ENCODE peak calls at places on chromosomes 4 and X, in eight cellular contexts. U is AG04450, H is dorsolateral prefrontal cortex, K is tibial nerve, V is upper lobe of right lung, R is stomach, T is prostate gland, Q is heart left ventricle. N is an unnamed sample. For H3K27me3, the result is how much of the 10 kb centered on the place peaks cover.

GRCh38 chr4:48756689-48757220 is 23.3 kb downstream of the FRYL start:
- DNase-seq in U (no peak), H (no peak), K (no peak), V (no peak), R (no peak), T (no peak), Q (no peak), N (no peak)

GRCh38 chrX:11532291-11533075 is 133.2 kb downstream of the ARHGAP6 start:
- DNase-seq in U (no peak), H (no peak), K (no peak), V (no peak), R (no peak), T (no peak), Q (no peak), N (no peak)

GRCh38 chr4:184427687-184428086 is 46.7 kb downstream of the IRF2 start:
- DNase-seq in U (no peak), H (no peak), K (no peak), V (no peak), R (no peak), T (no peak), Q (no peak), N (no peak)

GRCh38 chr4:113436360-113436759 is 325.2 kb downstream of the CAMK2D start:
- DNase-seq in U (no peak), H (no peak), K (no peak), V (no peak), R (no peak), T (no peak), Q (peak), N (no peak)

GRCh38 chrX:24662344-24662743 is 15.2 kb upstream of the PCYT1B start:
- DNase-seq in U (no peak), H (no peak), K (no peak), V (no peak), R (no peak), T (no peak), Q (no peak), N (no peak)

GRCh38 chr4:47434931-47435330 is 28.6 kb downstream of the COMMD8 start:
- DNase-seq in U (no peak), H (no peak), K (no peak), V (no peak), R (no peak), T (no peak), Q (no peak), N (no peak)

GRCh38 chr4:142883433-142883832 is 37.3 kb upstream of the INPP4B start:
- DNase-seq in U (no peak), H (no peak), K (no peak), V (no peak), R (no peak), T (no peak), Q (no peak), N (no peak)

GRCh38 chr4:128570380-128570779 is 239.1 kb upstream of the JADE1 start:
- DNase-seq in U (no peak), H (no peak), K (peak), V (no peak), R (no peak), T (no peak), Q (no peak), N (no peak)

GRCh38 chr4:85114526-85114925 is 148.0 kb upstream of the WDFY3 start:
- DNase-seq in U (no peak), H (no peak), K (no peak), V (no peak), R (no peak), T (no peak), Q (no peak), N (no peak)

GRCh38 chr4:22897520-22898108 is 204.9 kb downstream of the GBA3 start:
- DNase-seq in U (no peak), H (no peak), K (no peak), V (no peak), R (peak), T (no peak), Q (no peak), N (no peak)

GRCh38 chr4:176193126-176193525 is 2.3 kb downstream of the SPATA4 start:
- DNase-seq in U (no peak), H (no peak), K (no peak), V (no peak), R (no peak), T (no peak), Q (no peak), N (no peak)

GRCh38 chr4:187171731-187172339 is 448.2 kb upstream of the FAT1 start:
- DNase-seq in U (peak), H (no peak), K (no peak), V (no peak), R (no peak), T (no peak), Q (no peak), N (no peak)

GRCh38 chrX:19625612-19626011 is 110.3 kb upstream of the MAP3K15 start:
- DNase-seq in U (no peak), H (no peak), K (no peak), V (no peak), R (no peak), T (no peak), Q (no peak), N (no peak)

DNA sequence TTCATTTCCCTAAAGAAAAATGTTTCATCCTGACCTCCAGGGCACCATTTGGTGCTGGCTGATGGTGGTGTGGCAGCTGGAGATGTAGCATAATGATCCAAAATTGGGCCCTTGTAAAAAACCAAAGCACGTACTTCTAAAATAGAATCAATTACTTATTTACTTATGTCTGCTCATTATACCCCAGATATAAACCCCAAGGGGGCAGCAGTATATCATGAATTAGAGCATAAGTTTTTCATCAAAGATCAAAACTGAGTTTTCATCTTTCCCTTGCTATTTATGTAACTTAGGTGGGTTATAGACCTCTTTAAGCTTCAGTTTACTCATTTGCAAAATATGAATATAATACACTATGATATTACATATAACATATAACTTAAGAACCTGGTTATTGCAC is 241.1 kb downstream of the TACR3 start:
- DNase-seq in U (no peak), H (no peak), K (no peak), V (no peak), R (no peak), T (no peak), Q (no peak), N (no peak)
- TF ChIP-seq CTCF in U (no peak), H (no peak), K (no peak), V (no peak), R (no peak), T (no peak), Q (no peak), N (peak)

GRCh38 chr4:146317783-146318182 is 103.4 kb downstream of the REELD1 start:
- DNase-seq in U (no peak), H (no peak), K (no peak), V (no peak), R (no peak), T (no peak), Q (no peak), N (no peak)

GRCh38 chr4:146315184-146315583 is 100.8 kb downstream of the REELD1 start:
- DNase-seq in U (no peak), H (no peak), K (no peak), V (no peak), R (no peak), T (no peak), Q (no peak), N (no peak)

GRCh38 chr4:146318894-146319293 is 104.6 kb downstream of the REELD1 start:
- DNase-seq in U (no peak), H (no peak), K (no peak), V (no peak), R (no peak), T (no peak), Q (no peak), N (no peak)
- H3K4me3 ChIP-seq in U (no peak), H (no peak), K (no peak), V (no peak), R (no peak), T (no peak), Q (no peak), N (no peak)

GRCh38 chr4:824461-825062 is 1.4 kb downstream of the CPLX1 start:
- DNase-seq in U (no peak), H (no peak), K (no peak), V (peak), R (no peak), T (no peak), Q (no peak), N (no peak)
- H3K27me3 ChIP-seq in U (half or more), H (under half), K (half or more), V (half or more), R (half or more), T (under half), Q (under half), N (under half)

GRCh38 chr4:106497271-106497670 is 128.7 kb upstream of the GIMD1 start:
- DNase-seq in U (no peak), H (no peak), K (no peak), V (no peak), R (no peak), T (no peak), Q (no peak), N (no peak)

GRCh38 chr4:106507440-106507839 is 138.9 kb upstream of the GIMD1 start:
- DNase-seq in U (no peak), H (no peak), K (no peak), V (no peak), R (no peak), T (no peak), Q (no peak), N (no peak)

GRCh38 chr4:106502106-106502699 is 133.6 kb upstream of the GIMD1 start:
- DNase-seq in U (peak), H (no peak), K (peak), V (peak), R (peak), T (peak), Q (peak), N (no peak)
- TF ChIP-seq CTCF in U (peak), H (peak), K (peak), V (peak), R (no peak), T (peak), Q (peak), N (peak)

GRCh38 chr4:945274-946102 is 13.2 kb downstream of the TMEM175 start:
- DNase-seq in U (no peak), H (no peak), K (no peak), V (peak), R (no peak), T (no peak), Q (no peak), N (no peak)
- H3K4me3 ChIP-seq in U (peak), H (no peak), K (no peak), V (no peak), R (no peak), T (no peak), Q (no peak), N (no peak)

DNA sequence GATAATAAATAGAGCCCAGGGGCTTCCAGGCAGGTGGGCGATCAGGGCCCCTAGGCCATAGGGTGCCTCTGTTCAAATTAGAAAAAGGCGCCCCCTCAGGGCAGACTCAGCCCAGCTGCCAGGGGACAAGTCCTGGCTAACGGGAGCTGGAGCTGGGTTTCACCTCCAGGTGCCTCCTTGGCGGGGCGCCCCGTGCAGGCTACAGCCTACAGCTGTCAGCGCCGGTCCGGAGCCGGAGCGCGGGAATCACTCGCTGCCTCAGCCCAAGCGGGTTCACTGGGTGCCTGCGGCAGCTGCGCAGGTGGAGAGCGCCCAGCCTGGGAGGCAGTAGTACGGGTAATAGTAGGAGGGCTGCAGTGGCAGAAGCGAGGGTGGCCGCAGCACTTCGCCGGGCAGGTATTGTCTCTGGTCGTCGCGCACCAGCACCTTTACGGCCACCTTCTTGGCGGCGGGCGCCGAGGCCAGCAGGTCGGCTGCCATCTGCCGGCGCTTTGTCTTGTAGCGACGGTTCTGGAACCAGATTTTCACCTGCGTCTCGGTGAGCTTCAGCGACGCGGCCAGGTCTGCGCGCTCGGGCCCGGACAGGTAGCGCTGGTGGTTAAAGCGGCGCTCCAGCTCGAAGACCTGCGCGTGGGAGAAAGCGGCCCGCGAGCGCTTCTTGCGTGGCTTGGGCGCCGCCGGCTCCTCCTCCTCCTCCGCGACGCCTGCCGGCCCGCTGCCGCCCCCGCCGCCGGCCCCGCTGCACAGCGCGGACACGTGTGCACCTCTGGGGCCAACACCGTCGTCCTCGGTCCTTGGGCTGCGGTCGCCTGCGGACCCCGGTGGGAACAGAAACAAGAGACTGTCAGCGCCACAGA is 2.4 kb downstream of the NKX3-2 start:
- DNase-seq in U (no peak), H (no peak), K (no peak), V (no peak), R (no peak), T (peak), Q (peak), N (no peak)
- H3K27me3 ChIP-seq in U (half or more), H (half or more), K (half or more), V (half or more), R (half or more), T (half or more), Q (half or more), N (under half)

N was measured in GM06990.